ENCODE peak calls at places on chromosomes 6 and 20, in ten cellular contexts. One of them, this sample, is unnamed.

GRCh38 chr20:45508068-45508886 is 7.1 kb downstream of the SPINT3 start:
- DNase-seq in stomach: no peak
- DNase-seq in NCI-H460: no peak
- DNase-seq in activated naive CD8-positive, alpha-beta T cell treated with anti-CD3 and anti-CD28 coated beads, Interleukin-2, amount 50 U/mL, for 24 hours: peak; percentile 3
- DNase-seq in BJ: no peak
- DNase-seq in amygdala: no peak
- DNase-seq in left cardiac atrium: no peak
- DNase-seq in NAMALWA: no peak
- DNase-seq in Ammon's horn: no peak
- DNase-seq in central memory CD4-positive, alpha-beta T cell: no peak
- DNase-seq in this sample: no peak

GRCh38 chr20:31605902-31606677 is 1.0 kb downstream of the ID1 start:
- DNase-seq in stomach: peak; percentile 35
- DNase-seq in NCI-H460: no peak
- DNase-seq in activated naive CD8-positive, alpha-beta T cell treated with anti-CD3 and anti-CD28 coated beads, Interleukin-2, amount 50 U/mL, for 24 hours: peak; percentile 25
- DNase-seq in BJ: no peak
- DNase-seq in amygdala: no peak
- DNase-seq in left cardiac atrium: peak; percentile 47
- DNase-seq in NAMALWA: peak; percentile 32
- DNase-seq in Ammon's horn: peak; percentile 24
- DNase-seq in central memory CD4-positive, alpha-beta T cell: no peak
- DNase-seq in this sample: peak; percentile 45

GRCh38 chr20:2387180-2387577 is 6.5 kb downstream of the TGM6 start:
- DNase-seq in stomach: no peak
- DNase-seq in NCI-H460: peak; percentile 24
- DNase-seq in activated naive CD8-positive, alpha-beta T cell treated with anti-CD3 and anti-CD28 coated beads, Interleukin-2, amount 50 U/mL, for 24 hours: peak; percentile 66
- DNase-seq in BJ: no peak
- DNase-seq in amygdala: no peak
- DNase-seq in left cardiac atrium: no peak
- DNase-seq in NAMALWA: peak; percentile 86
- DNase-seq in Ammon's horn: no peak
- DNase-seq in central memory CD4-positive, alpha-beta T cell: no peak
- DNase-seq in this sample: peak; percentile 16

GRCh38 chr6:98687776-98688175 is 146.6 kb upstream of the POU3F2 start:
- DNase-seq in stomach: no peak
- DNase-seq in NCI-H460: no peak
- DNase-seq in activated naive CD8-positive, alpha-beta T cell treated with anti-CD3 and anti-CD28 coated beads, Interleukin-2, amount 50 U/mL, for 24 hours: no peak
- DNase-seq in BJ: no peak
- DNase-seq in amygdala: no peak
- DNase-seq in left cardiac atrium: no peak
- DNase-seq in NAMALWA: no peak
- DNase-seq in Ammon's horn: no peak
- DNase-seq in central memory CD4-positive, alpha-beta T cell: no peak
- DNase-seq in this sample: no peak

GRCh38 chr6:93413190-93413589 is 6.2 kb downstream of the EPHA7 start:
- DNase-seq in stomach: no peak
- DNase-seq in NCI-H460: no peak
- DNase-seq in activated naive CD8-positive, alpha-beta T cell treated with anti-CD3 and anti-CD28 coated beads, Interleukin-2, amount 50 U/mL, for 24 hours: no peak
- DNase-seq in BJ: no peak
- DNase-seq in amygdala: no peak
- DNase-seq in left cardiac atrium: no peak
- DNase-seq in NAMALWA: no peak
- DNase-seq in Ammon's horn: no peak
- DNase-seq in central memory CD4-positive, alpha-beta T cell: no peak
- DNase-seq in this sample: no peak

GRCh38 chr20:38168791-38169589 is 3.9 kb upstream of the TGM2 start:
- DNase-seq in stomach: peak; percentile 30
- DNase-seq in NCI-H460: no peak
- DNase-seq in activated naive CD8-positive, alpha-beta T cell treated with anti-CD3 and anti-CD28 coated beads, Interleukin-2, amount 50 U/mL, for 24 hours: no peak
- DNase-seq in BJ: no peak
- DNase-seq in amygdala: no peak
- DNase-seq in left cardiac atrium: peak; percentile 63
- DNase-seq in NAMALWA: no peak
- DNase-seq in Ammon's horn: peak; percentile 5
- DNase-seq in central memory CD4-positive, alpha-beta T cell: no peak
- DNase-seq in this sample: no peak

GRCh38 chr20:54041336-54041735 is 29.1 kb downstream of the BCAS1 start:
- DNase-seq in stomach: no peak
- DNase-seq in NCI-H460: no peak
- DNase-seq in activated naive CD8-positive, alpha-beta T cell treated with anti-CD3 and anti-CD28 coated beads, Interleukin-2, amount 50 U/mL, for 24 hours: no peak
- DNase-seq in BJ: no peak
- DNase-seq in amygdala: no peak
- DNase-seq in left cardiac atrium: no peak
- DNase-seq in NAMALWA: no peak
- DNase-seq in Ammon's horn: no peak
- DNase-seq in central memory CD4-positive, alpha-beta T cell: no peak
- DNase-seq in this sample: no peak

GRCh38 chr20:51767867-51768758 is at the start of gene ATP9A:
- DNase-seq in stomach: peak; percentile 45
- DNase-seq in NCI-H460: no peak
- DNase-seq in activated naive CD8-positive, alpha-beta T cell treated with anti-CD3 and anti-CD28 coated beads, Interleukin-2, amount 50 U/mL, for 24 hours: no peak
- DNase-seq in BJ: no peak
- DNase-seq in amygdala: peak; percentile 53
- DNase-seq in left cardiac atrium: peak; percentile 60
- DNase-seq in NAMALWA: no peak
- DNase-seq in Ammon's horn: peak; percentile 28
- DNase-seq in central memory CD4-positive, alpha-beta T cell: no peak
- DNase-seq in this sample: peak; percentile 16

GRCh38 chr6:19830171-19830570 is 7.0 kb upstream of the ID4 start:
- DNase-seq in stomach: no peak
- DNase-seq in NCI-H460: no peak
- DNase-seq in activated naive CD8-positive, alpha-beta T cell treated with anti-CD3 and anti-CD28 coated beads, Interleukin-2, amount 50 U/mL, for 24 hours: no peak
- DNase-seq in BJ: no peak
- DNase-seq in amygdala: no peak
- DNase-seq in left cardiac atrium: no peak
- DNase-seq in NAMALWA: no peak
- DNase-seq in Ammon's horn: no peak
- DNase-seq in central memory CD4-positive, alpha-beta T cell: no peak
- DNase-seq in this sample: no peak

GRCh38 chr20:47795214-47795667 is 10.0 kb upstream of the SULF2 start:
- DNase-seq in stomach: no peak
- DNase-seq in NCI-H460: no peak
- DNase-seq in activated naive CD8-positive, alpha-beta T cell treated with anti-CD3 and anti-CD28 coated beads, Interleukin-2, amount 50 U/mL, for 24 hours: no peak
- DNase-seq in BJ: no peak
- DNase-seq in amygdala: no peak
- DNase-seq in left cardiac atrium: peak; percentile 42
- DNase-seq in NAMALWA: no peak
- DNase-seq in Ammon's horn: no peak
- DNase-seq in central memory CD4-positive, alpha-beta T cell: no peak
- DNase-seq in this sample: no peak

GRCh38 chr6:44036196-44036595 is 91.1 kb downstream of the MRPL14 start:
- DNase-seq in stomach: no peak
- DNase-seq in NCI-H460: no peak
- DNase-seq in activated naive CD8-positive, alpha-beta T cell treated with anti-CD3 and anti-CD28 coated beads, Interleukin-2, amount 50 U/mL, for 24 hours: no peak
- DNase-seq in BJ: no peak
- DNase-seq in amygdala: no peak
- DNase-seq in left cardiac atrium: no peak
- DNase-seq in NAMALWA: no peak
- DNase-seq in Ammon's horn: no peak
- DNase-seq in central memory CD4-positive, alpha-beta T cell: no peak
- DNase-seq in this sample: no peak

GRCh38 chr6:149846321-149846720 is 17.8 kb downstream of the LRP11 start:
- DNase-seq in stomach: peak; percentile 48
- DNase-seq in NCI-H460: no peak
- DNase-seq in activated naive CD8-positive, alpha-beta T cell treated with anti-CD3 and anti-CD28 coated beads, Interleukin-2, amount 50 U/mL, for 24 hours: no peak
- DNase-seq in BJ: no peak
- DNase-seq in amygdala: peak; percentile 10
- DNase-seq in left cardiac atrium: peak; percentile 31
- DNase-seq in NAMALWA: no peak
- DNase-seq in Ammon's horn: peak; percentile 34
- DNase-seq in central memory CD4-positive, alpha-beta T cell: no peak
- DNase-seq in this sample: peak; percentile 79

GRCh38 chr6:158496700-158497099 is 63.2 kb upstream of the TMEM181 start:
- DNase-seq in stomach: no peak
- DNase-seq in NCI-H460: no peak
- DNase-seq in activated naive CD8-positive, alpha-beta T cell treated with anti-CD3 and anti-CD28 coated beads, Interleukin-2, amount 50 U/mL, for 24 hours: no peak
- DNase-seq in BJ: no peak
- DNase-seq in amygdala: no peak
- DNase-seq in left cardiac atrium: no peak
- DNase-seq in NAMALWA: no peak
- DNase-seq in Ammon's horn: no peak
- DNase-seq in central memory CD4-positive, alpha-beta T cell: no peak
- DNase-seq in this sample: no peak

GRCh38 chr20:59010995-59011873 is 4.2 kb upstream of the CTSZ start:
- DNase-seq in stomach: peak; percentile 25
- DNase-seq in NCI-H460: no peak
- DNase-seq in activated naive CD8-positive, alpha-beta T cell treated with anti-CD3 and anti-CD28 coated beads, Interleukin-2, amount 50 U/mL, for 24 hours: no peak
- DNase-seq in BJ: peak; percentile 75
- DNase-seq in amygdala: no peak
- DNase-seq in left cardiac atrium: peak; percentile 63
- DNase-seq in NAMALWA: no peak
- DNase-seq in Ammon's horn: peak; percentile 29
- DNase-seq in central memory CD4-positive, alpha-beta T cell: no peak
- DNase-seq in this sample: peak; percentile 81

GRCh38 chr6:134316733-134317431 is 1.0 kb downstream of the SGK1 start:
- DNase-seq in stomach: no peak
- DNase-seq in NCI-H460: no peak
- DNase-seq in activated naive CD8-positive, alpha-beta T cell treated with anti-CD3 and anti-CD28 coated beads, Interleukin-2, amount 50 U/mL, for 24 hours: no peak
- DNase-seq in BJ: no peak
- DNase-seq in amygdala: peak; percentile 53
- DNase-seq in left cardiac atrium: no peak
- DNase-seq in NAMALWA: no peak
- DNase-seq in Ammon's horn: peak; percentile 61
- DNase-seq in central memory CD4-positive, alpha-beta T cell: no peak
- DNase-seq in this sample: no peak

GRCh38 chr6:115613488-115613887 is 447.2 kb downstream of the FRK start:
- DNase-seq in stomach: no peak
- DNase-seq in NCI-H460: no peak
- DNase-seq in activated naive CD8-positive, alpha-beta T cell treated with anti-CD3 and anti-CD28 coated beads, Interleukin-2, amount 50 U/mL, for 24 hours: no peak
- DNase-seq in BJ: peak; percentile 99
- DNase-seq in amygdala: no peak
- DNase-seq in left cardiac atrium: no peak
- DNase-seq in NAMALWA: no peak
- DNase-seq in Ammon's horn: no peak
- DNase-seq in central memory CD4-positive, alpha-beta T cell: no peak
- DNase-seq in this sample: peak; percentile 93

GRCh38 chr6:166253277-166254229 is 54.6 kb downstream of the PRR18 start:
- DNase-seq in stomach: no peak
- DNase-seq in NCI-H460: no peak
- DNase-seq in activated naive CD8-positive, alpha-beta T cell treated with anti-CD3 and anti-CD28 coated beads, Interleukin-2, amount 50 U/mL, for 24 hours: peak; percentile 56
- DNase-seq in BJ: no peak
- DNase-seq in amygdala: no peak
- DNase-seq in left cardiac atrium: no peak
- DNase-seq in NAMALWA: no peak
- DNase-seq in Ammon's horn: no peak
- DNase-seq in central memory CD4-positive, alpha-beta T cell: no peak
- DNase-seq in this sample: no peak

GRCh38 chr20:25525857-25526256 is 59.5 kb downstream of the NINL start:
- DNase-seq in stomach: no peak
- DNase-seq in NCI-H460: no peak
- DNase-seq in activated naive CD8-positive, alpha-beta T cell treated with anti-CD3 and anti-CD28 coated beads, Interleukin-2, amount 50 U/mL, for 24 hours: no peak
- DNase-seq in BJ: peak; percentile 94
- DNase-seq in amygdala: no peak
- DNase-seq in left cardiac atrium: no peak
- DNase-seq in NAMALWA: no peak
- DNase-seq in Ammon's horn: no peak
- DNase-seq in central memory CD4-positive, alpha-beta T cell: no peak
- DNase-seq in this sample: peak; percentile 96

GRCh38 chr20:13229538-13229937 is 8.5 kb downstream of the ISM1 start:
- DNase-seq in stomach: no peak
- DNase-seq in NCI-H460: no peak
- DNase-seq in activated naive CD8-positive, alpha-beta T cell treated with anti-CD3 and anti-CD28 coated beads, Interleukin-2, amount 50 U/mL, for 24 hours: no peak
- DNase-seq in BJ: no peak
- DNase-seq in amygdala: no peak
- DNase-seq in left cardiac atrium: no peak
- DNase-seq in NAMALWA: no peak
- DNase-seq in Ammon's horn: no peak
- DNase-seq in central memory CD4-positive, alpha-beta T cell: no peak
- DNase-seq in this sample: no peak

GRCh38 chr6:151325075-151326050 is 66.0 kb downstream of the ZBTB2 start:
- DNase-seq in stomach: peak; percentile 48
- DNase-seq in NCI-H460: peak; percentile 9
- DNase-seq in activated naive CD8-positive, alpha-beta T cell treated with anti-CD3 and anti-CD28 coated beads, Interleukin-2, amount 50 U/mL, for 24 hours: peak; percentile 14
- DNase-seq in BJ: no peak
- DNase-seq in amygdala: peak; percentile 23
- DNase-seq in left cardiac atrium: peak; percentile 78
- DNase-seq in NAMALWA: no peak
- DNase-seq in Ammon's horn: peak; percentile 35
- DNase-seq in central memory CD4-positive, alpha-beta T cell: no peak
- DNase-seq in this sample: peak; percentile 71

GRCh38 chr20:42277203-42277602 is 659.0 kb upstream of the CHD6 start:
- DNase-seq in stomach: no peak
- DNase-seq in NCI-H460: no peak
- DNase-seq in activated naive CD8-positive, alpha-beta T cell treated with anti-CD3 and anti-CD28 coated beads, Interleukin-2, amount 50 U/mL, for 24 hours: no peak
- DNase-seq in BJ: no peak
- DNase-seq in amygdala: peak; percentile 29
- DNase-seq in left cardiac atrium: no peak
- DNase-seq in NAMALWA: no peak
- DNase-seq in Ammon's horn: peak; percentile 59
- DNase-seq in central memory CD4-positive, alpha-beta T cell: no peak
- DNase-seq in this sample: no peak

GRCh38 chr6:24720131-24720603 is 1.2 kb upstream of the C6orf62 start:
- DNase-seq in stomach: peak; percentile 67
- DNase-seq in NCI-H460: peak; percentile 24
- DNase-seq in activated naive CD8-positive, alpha-beta T cell treated with anti-CD3 and anti-CD28 coated beads, Interleukin-2, amount 50 U/mL, for 24 hours: peak; percentile 80
- DNase-seq in BJ: no peak
- DNase-seq in amygdala: no peak
- DNase-seq in left cardiac atrium: peak; percentile 74
- DNase-seq in NAMALWA: peak; percentile 72
- DNase-seq in Ammon's horn: peak; percentile 41
- DNase-seq in central memory CD4-positive, alpha-beta T cell: peak; percentile 81
- DNase-seq in this sample: peak; percentile 33

GRCh38 chr6:109449789-109450673 is 5.5 kb downstream of the MICAL1 start:
- DNase-seq in stomach: no peak
- DNase-seq in NCI-H460: no peak
- DNase-seq in activated naive CD8-positive, alpha-beta T cell treated with anti-CD3 and anti-CD28 coated beads, Interleukin-2, amount 50 U/mL, for 24 hours: no peak
- DNase-seq in BJ: no peak
- DNase-seq in amygdala: no peak
- DNase-seq in left cardiac atrium: no peak
- DNase-seq in NAMALWA: no peak
- DNase-seq in Ammon's horn: no peak
- DNase-seq in central memory CD4-positive, alpha-beta T cell: peak; percentile 37
- DNase-seq in this sample: no peak

GRCh38 chr20:52031574-52032303 is 159.8 kb downstream of the ZFP64 start:
- DNase-seq in stomach: no peak
- DNase-seq in NCI-H460: no peak
- DNase-seq in activated naive CD8-positive, alpha-beta T cell treated with anti-CD3 and anti-CD28 coated beads, Interleukin-2, amount 50 U/mL, for 24 hours: peak; percentile 18
- DNase-seq in BJ: peak; percentile 76
- DNase-seq in amygdala: no peak
- DNase-seq in left cardiac atrium: no peak
- DNase-seq in NAMALWA: no peak
- DNase-seq in Ammon's horn: no peak
- DNase-seq in central memory CD4-positive, alpha-beta T cell: peak; percentile 5
- DNase-seq in this sample: peak; percentile 97

GRCh38 chr6:141677598-141678211 is 455.0 kb upstream of the GJE1 start:
- DNase-seq in stomach: no peak
- DNase-seq in NCI-H460: peak; percentile 41
- DNase-seq in activated naive CD8-positive, alpha-beta T cell treated with anti-CD3 and anti-CD28 coated beads, Interleukin-2, amount 50 U/mL, for 24 hours: no peak
- DNase-seq in BJ: no peak
- DNase-seq in amygdala: no peak
- DNase-seq in left cardiac atrium: no peak
- DNase-seq in NAMALWA: peak; percentile 67
- DNase-seq in Ammon's horn: no peak
- DNase-seq in central memory CD4-positive, alpha-beta T cell: peak; percentile 6
- DNase-seq in this sample: peak; percentile 56

GRCh38 chr6:108838101-108838717 is 10.0 kb upstream of the ARMC2 start:
- DNase-seq in stomach: no peak
- DNase-seq in NCI-H460: no peak
- DNase-seq in activated naive CD8-positive, alpha-beta T cell treated with anti-CD3 and anti-CD28 coated beads, Interleukin-2, amount 50 U/mL, for 24 hours: no peak
- DNase-seq in BJ: no peak
- DNase-seq in amygdala: no peak
- DNase-seq in left cardiac atrium: no peak
- DNase-seq in NAMALWA: no peak
- DNase-seq in Ammon's horn: no peak
- DNase-seq in central memory CD4-positive, alpha-beta T cell: no peak
- DNase-seq in this sample: peak; percentile 19

GRCh38 chr6:128179890-128180440 is 279.1 kb upstream of the THEMIS start:
- DNase-seq in stomach: no peak
- DNase-seq in NCI-H460: no peak
- DNase-seq in activated naive CD8-positive, alpha-beta T cell treated with anti-CD3 and anti-CD28 coated beads, Interleukin-2, amount 50 U/mL, for 24 hours: no peak
- DNase-seq in BJ: no peak
- DNase-seq in amygdala: no peak
- DNase-seq in left cardiac atrium: no peak
- DNase-seq in NAMALWA: no peak
- DNase-seq in Ammon's horn: no peak
- DNase-seq in central memory CD4-positive, alpha-beta T cell: no peak
- DNase-seq in this sample: no peak

This sample was measured in fibroblast of villous mesenchyme.